ENCODE peak calls at places on chromosome X, in eight cellular contexts. P is brain microvascular endothelial cell, F is mucosa of descending colon, A is cardiac fibroblast, C is WTC11, B is Calu3, Z is fibroblast of mammary gland, M is omental fat pad. O is an unnamed sample.

GRCh38 chrX:134484039-134484438 is 24.1 kb downstream of the HPRT1 start:
- DNase-seq in B (no peak), C (no peak), M (no peak), F (no peak), Z (peak; percentile 73), A (peak; percentile 74), P (no peak), O (no peak)

GRCh38 chrX:68462653-68463052 is 29.4 kb upstream of the OPHN1 start:
- DNase-seq in C (peak; percentile 12), Z (peak; percentile 62), P (peak; percentile 45), A (peak; percentile 64), M (no peak), B (peak; percentile 37), F (no peak), O (no peak)

GRCh38 chrX:94256396-94256795 is 582.4 kb downstream of the FAM133A start:
- DNase-seq in M (no peak), A (no peak), Z (no peak), P (no peak), F (no peak), C (no peak), B (no peak), O (no peak)

GRCh38 chrX:153900806-153901752 is 3.4 kb upstream of the AVPR2 start:
- DNase-seq in M (no peak), C (no peak), B (peak; percentile 53), P (peak; percentile 75), F (no peak), Z (peak; percentile 73), A (peak; percentile 89), O (peak; percentile 47)

GRCh38 chrX:31609130-31609529 is 537.3 kb upstream of the FTHL17 start:
- DNase-seq in M (no peak), F (no peak), B (no peak), P (peak; percentile 90), C (no peak), A (peak; percentile 88), Z (peak; percentile 87), O (no peak)

GRCh38 chrX:40579880-40580536 is 762 bp upstream of the ATP6AP2 start:
- DNase-seq in P (no peak), A (no peak), F (no peak), C (no peak), B (no peak), M (no peak), Z (no peak), O (no peak)

GRCh38 chrX:121114691-121115090 is 67.3 kb downstream of the GLUD2 start:
- DNase-seq in M (no peak), P (no peak), B (no peak), Z (peak; percentile 7), C (no peak), A (no peak), F (no peak), O (no peak)

GRCh38 chrX:78619829-78620228 is 39.3 kb downstream of the RTL3 start:
- DNase-seq in P (peak; percentile 32), A (peak; percentile 53), M (no peak), B (no peak), Z (peak; percentile 40), F (peak; percentile 36), C (no peak), O (no peak)

GRCh38 chrX:50618788-50619558 is 148.3 kb upstream of the DGKK start:
- DNase-seq in P (no peak), B (no peak), C (no peak), A (peak; percentile 14), Z (peak; percentile 1), F (no peak), M (no peak), O (no peak)

GRCh38 chrX:105515561-105515960 is 295.1 kb upstream of the TEX13A start:
- DNase-seq in P (no peak), C (no peak), M (no peak), A (no peak), Z (peak; percentile 31), F (no peak), B (no peak), O (no peak)

GRCh38 chrX:42803320-42803719 is 25.4 kb upstream of the PPP1R2C start:
- DNase-seq in M (no peak), P (no peak), B (no peak), F (no peak), C (no peak), A (peak; percentile 4), Z (peak; percentile 47), O (no peak)

GRCh38 chrX:19121898-19122640 is at the start of gene ADGRG2:
- DNase-seq in C (peak; percentile 35), B (peak; percentile 62), A (peak; percentile 35), Z (peak; percentile 22), P (no peak), F (peak; percentile 46), M (no peak), O (no peak)

GRCh38 chrX:45710081-45710801 is 509.6 kb upstream of the DIPK2B start:
- DNase-seq in P (peak; percentile 79), B (peak; percentile 32), Z (peak; percentile 99), F (no peak), M (no peak), A (peak; percentile 37), C (no peak), O (no peak)

GRCh38 chrX:74382613-74383012 is 38.7 kb upstream of the SLC16A2 start:
- DNase-seq in B (peak; percentile 69), C (peak; percentile 67), F (peak; percentile 43), A (peak; percentile 72), M (peak; percentile 70), P (peak; percentile 56), Z (peak; percentile 76), O (peak; percentile 13)

GRCh38 chrX:139974496-139974895 is 9.2 kb upstream of the CXorf66 start:
- DNase-seq in Z (no peak), B (no peak), P (no peak), C (no peak), M (no peak), F (no peak), A (no peak), O (no peak)

GRCh38 chrX:31449975-31450374 is 378.1 kb upstream of the FTHL17 start:
- DNase-seq in C (no peak), B (no peak), A (peak; percentile 14), M (no peak), F (no peak), Z (peak; percentile 53), P (no peak), O (no peak)

GRCh38 chrX:69503835-69504625 is at the start of gene NALF2:
- DNase-seq in Z (peak; percentile 36), P (no peak), F (peak; percentile 64), A (peak; percentile 52), C (peak; percentile 74), M (no peak), B (peak; percentile 71), O (no peak)

GRCh38 chrX:68832101-68832416 is 3.2 kb downstream of the EFNB1 start:
- DNase-seq in P (peak; percentile 60), C (no peak), A (peak; percentile 78), B (no peak), F (peak; percentile 70), M (no peak), Z (peak; percentile 81), O (no peak)

GRCh38 chrX:73838123-73838522 is 275.1 kb downstream of the CHIC1 start:
- DNase-seq in F (no peak), A (no peak), P (no peak), M (no peak), Z (no peak), B (no peak), C (no peak), O (no peak)

GRCh38 chrX:112677167-112677566 is 2.6 kb downstream of the LHFPL1 start:
- DNase-seq in A (peak; percentile 59), C (no peak), P (no peak), F (no peak), Z (peak; percentile 8), M (no peak), B (no peak), O (no peak)

GRCh38 chrX:7168366-7168765 is 20.4 kb upstream of the PUDP start:
- DNase-seq in Z (no peak), P (no peak), F (no peak), M (no peak), A (no peak), C (no peak), B (no peak), O (no peak)
- TF ChIP-seq CTCF in Z (no peak), P (no peak), F (no peak), M (no peak), A (no peak), C (no peak), B (no peak), O (no peak)

GRCh38 chrX:55011294-55011693 is 11.1 kb downstream of the APEX2 start:
- DNase-seq in M (no peak), B (no peak), C (no peak), P (no peak), A (no peak), F (no peak), Z (peak; percentile 3), O (no peak)
- TF ChIP-seq CTCF in M (no peak), B (no peak), C (no peak), P (peak; percentile 30), A (peak; percentile 22), F (no peak), Z (peak; percentile 33), O (no peak)

GRCh38 chrX:142819461-142819860 is 206.3 kb upstream of the SPANXN4 start:
- DNase-seq in M (no peak), Z (no peak), C (no peak), B (no peak), P (no peak), A (no peak), F (no peak), O (no peak)
- TF ChIP-seq CTCF in M (no peak), Z (no peak), C (no peak), B (no peak), P (no peak), A (no peak), F (no peak), O (no peak)

GRCh38 chrX:131747173-131747572 is 203.3 kb downstream of the OR13H1 start:
- DNase-seq in P (peak; percentile 70), Z (peak; percentile 88), B (no peak), F (no peak), C (no peak), A (no peak), M (no peak), O (no peak)
- TF ChIP-seq CTCF in P (peak; percentile 63), Z (peak; percentile 45), B (no peak), F (no peak), C (no peak), A (no peak), M (no peak), O (no peak)

GRCh38 chrX:34341814-34342213 is 209.7 kb upstream of the FAM47A start:
- DNase-seq in C (no peak), B (no peak), Z (no peak), M (no peak), P (no peak), A (no peak), F (no peak), O (no peak)

GRCh38 chrX:34338046-34338445 is 205.9 kb upstream of the FAM47A start:
- DNase-seq in F (no peak), C (no peak), A (no peak), B (no peak), Z (no peak), P (no peak), M (no peak), O (no peak)

GRCh38 chrX:34343001-34343400 is 210.9 kb upstream of the FAM47A start:
- DNase-seq in F (no peak), P (no peak), M (no peak), A (no peak), C (no peak), Z (no peak), B (no peak), O (no peak)

DNA sequence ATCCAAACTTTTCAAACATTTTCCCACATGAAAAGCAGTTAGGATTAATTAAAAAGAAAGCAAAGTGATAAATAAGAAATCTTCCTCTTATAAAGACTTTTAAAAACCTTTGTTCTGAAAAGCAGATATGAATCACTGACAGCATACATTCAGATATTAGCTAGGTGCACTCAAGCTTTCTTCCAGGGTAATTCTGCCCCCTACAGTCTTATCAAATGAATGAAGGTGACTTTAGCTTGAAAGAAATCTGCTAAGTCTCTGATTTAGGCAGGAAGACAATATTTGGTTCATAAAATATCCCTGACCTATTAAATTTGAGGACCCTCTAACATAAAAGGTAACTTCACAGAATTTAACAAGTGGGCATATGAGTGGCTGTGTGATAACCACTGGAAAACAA is 209.1 kb upstream of the FAM47A start:
- DNase-seq in B (no peak), Z (no peak), P (no peak), M (no peak), F (no peak), A (peak; percentile 1), C (no peak), O (no peak)
- TF ChIP-seq CTCF in B (no peak), Z (no peak), P (peak; percentile 16), M (no peak), F (no peak), A (no peak), C (no peak), O (no peak)

O was measured in activated B cell treated with CpG ODN at 0.5 μM for 24 hours.